ENCODE peak calls at places on chromosome 18, in six cellular contexts. K is activated CD8-positive, alpha-beta memory T cell treated with anti-CD3 and anti-CD28 coated beads for 24 hours; V is spleen; P is SK-N-MC; A is stimulated activated CD8-positive, alpha-beta memory T cell treated with anti-CD3 and anti-CD28 coated beads, Interleukin-4, amount 100 ng/mL, for 4 hours; R is ureter. B is an unnamed sample.

GRCh38 chr18:286515-287310 is 18.9 kb upstream of the THOC1 start:
- DNase-seq in A (no peak), R (no peak), V (no peak), K (no peak), P (no peak), B (peak; percentile 44)

GRCh38 chr18:79107886-79108285 is 38.7 kb downstream of the ATP9B start:
- DNase-seq in K (no peak), A (no peak), P (no peak), R (no peak), V (no peak), B (no peak)

GRCh38 chr18:3107740-3108151 is 94.8 kb upstream of the LPIN2 start:
- DNase-seq in A (no peak), R (no peak), P (no peak), K (no peak), V (no peak), B (no peak)

GRCh38 chr18:29439398-29439797 is 1262.5 kb upstream of the CDH2 start:
- DNase-seq in V (no peak), K (no peak), R (no peak), A (no peak), P (no peak), B (peak; percentile 2)

GRCh38 chr18:12098389-12098788 is 4.7 kb downstream of the ANKRD62 start:
- DNase-seq in V (no peak), R (no peak), A (no peak), K (no peak), P (no peak), B (no peak)

GRCh38 chr18:2970762-2971659 is 41.9 kb downstream of the LPIN2 start:
- DNase-seq in A (no peak), K (no peak), V (peak; percentile 88), R (no peak), P (no peak), B (no peak)

GRCh38 chr18:64330161-64330560 is 181.3 kb upstream of the LINC00305 start:
- DNase-seq in V (no peak), A (no peak), P (no peak), R (no peak), K (no peak), B (no peak)

GRCh38 chr18:70431203-70431624 is 142.4 kb downstream of the SOCS6 start:
- DNase-seq in V (no peak), R (no peak), K (no peak), P (no peak), A (no peak), B (peak; percentile 70)

GRCh38 chr18:63339920-63340484 is 20.4 kb upstream of the BCL2 start:
- DNase-seq in P (no peak), V (no peak), A (no peak), K (no peak), R (no peak), B (peak; percentile 21)

GRCh38 chr18:41940506-41941215 is 14.4 kb upstream of the PIK3C3 start:
- DNase-seq in R (no peak), V (no peak), A (no peak), P (no peak), K (no peak), B (peak; percentile 78)

GRCh38 chr18:73980289-73980979 is 167.2 kb downstream of the FBXO15 start:
- DNase-seq in R (no peak), A (no peak), V (no peak), K (no peak), P (no peak), B (no peak)

GRCh38 chr18:13716916-13717315 is 9.4 kb downstream of the FAM210A start:
- DNase-seq in P (no peak), V (no peak), K (no peak), R (no peak), A (no peak), B (no peak)

GRCh38 chr18:2112435-2113045 is 458.8 kb downstream of the METTL4 start:
- DNase-seq in P (no peak), R (no peak), K (no peak), A (no peak), V (no peak), B (no peak)

GRCh38 chr18:7940976-7941375 is 373.9 kb downstream of the PTPRM start:
- DNase-seq in R (no peak), K (no peak), V (no peak), A (no peak), P (no peak), B (no peak)

GRCh38 chr18:13400636-13401315 is 182.2 kb downstream of the LDLRAD4 start:
- DNase-seq in P (no peak), K (peak; percentile 48), R (no peak), A (no peak), V (no peak), B (no peak)

GRCh38 chr18:35171315-35171987 is 69.4 kb upstream of the ZNF397 start:
- DNase-seq in V (no peak), P (no peak), K (no peak), A (no peak), R (no peak), B (no peak)

GRCh38 chr18:13003466-13003896 is 12.3 kb downstream of the CEP192 start:
- DNase-seq in K (no peak), V (no peak), A (no peak), R (no peak), P (no peak), B (peak; percentile 64)

GRCh38 chr18:74476154-74476553 is 19.0 kb upstream of the DIPK1C start:
- DNase-seq in A (no peak), R (peak; percentile 35), V (no peak), K (no peak), P (no peak), B (peak; percentile 40)

GRCh38 chr18:80250740-80251364 is 3.5 kb upstream of the PARD6G start:
- DNase-seq in P (no peak), A (no peak), R (no peak), V (no peak), K (peak; percentile 19), B (no peak)

GRCh38 chr18:50726960-50727589 is 92.7 kb downstream of the MRO start:
- DNase-seq in P (no peak), K (no peak), V (no peak), R (no peak), A (no peak), B (no peak)

GRCh38 chr18:3594760-3595241 is 144.8 kb downstream of the TGIF1 start:
- DNase-seq in K (peak; percentile 69), V (no peak), P (no peak), A (no peak), R (no peak), B (no peak)

GRCh38 chr18:73684651-73685050 is 463.0 kb downstream of the FBXO15 start:
- DNase-seq in K (no peak), V (no peak), P (no peak), A (no peak), R (no peak), B (no peak)

GRCh38 chr18:8858888-8859511 is 153.6 kb downstream of the MTCL1 start:
- DNase-seq in R (no peak), A (no peak), K (no peak), V (no peak), P (no peak), B (peak; percentile 90)

GRCh38 chr18:77067315-77068061 is 65.1 kb downstream of the MBP start:
- DNase-seq in R (no peak), A (peak; percentile 57), V (peak; percentile 89), K (peak; percentile 84), P (no peak), B (peak; percentile 82)

GRCh38 chr18:79902640-79903039 is 48.8 kb downstream of the SLC66A2 start:
- DNase-seq in A (no peak), P (no peak), V (peak; percentile 65), R (no peak), K (no peak), B (no peak)